ENCODE peak calls at places on chromosomes 16 and 17, in seven cellular contexts. One of them, this sample, is unnamed.
A peak's percentile ranks its signal among the peaks of the same experiment; 100 is the strongest.

GRCh38 chr16:65754799-65755691 is 611.4 kb upstream of the CDH5 start:
- DNase-seq in OCI-LY7: no peak
- DNase-seq in GM23338: no peak
- DNase-seq in breast epithelium: no peak
- DNase-seq in RWPE2: no peak
- DNase-seq in upper lobe of right lung: no peak
- DNase-seq in endodermal cell: no peak
- DNase-seq in this sample: no peak

GRCh38 chr17:74351552-74352210 is 10.0 kb downstream of the BTBD17 start:
- DNase-seq in upper lobe of right lung: no peak
- DNase-seq in RWPE2: no peak
- DNase-seq in GM23338: peak; percentile 85
- DNase-seq in OCI-LY7: no peak
- DNase-seq in endodermal cell: peak; percentile 92
- DNase-seq in breast epithelium: no peak
- DNase-seq in this sample: no peak

GRCh38 chr17:48545022-48545376 is at the start of gene HOXB2:
- DNase-seq in upper lobe of right lung: no peak
- DNase-seq in OCI-LY7: no peak
- DNase-seq in RWPE2: no peak
- DNase-seq in breast epithelium: no peak
- DNase-seq in GM23338: peak; percentile 49
- DNase-seq in endodermal cell: peak; percentile 83
- DNase-seq in this sample: no peak

GRCh38 chr16:51549836-51550235 is 398.8 kb upstream of the SALL1 start:
- DNase-seq in upper lobe of right lung: no peak
- DNase-seq in breast epithelium: no peak
- DNase-seq in RWPE2: no peak
- DNase-seq in OCI-LY7: no peak
- DNase-seq in GM23338: no peak
- DNase-seq in endodermal cell: no peak
- DNase-seq in this sample: no peak

GRCh38 chr16:3756113-3756512 is 38.8 kb upstream of the TRAP1 start:
- DNase-seq in RWPE2: no peak
- DNase-seq in OCI-LY7: no peak
- DNase-seq in GM23338: no peak
- DNase-seq in upper lobe of right lung: no peak
- DNase-seq in breast epithelium: no peak
- DNase-seq in endodermal cell: no peak
- DNase-seq in this sample: no peak

GRCh38 chr17:8126306-8127066 is 2.6 kb upstream of the HES7 start:
- DNase-seq in endodermal cell: peak; percentile 89
- DNase-seq in breast epithelium: no peak
- DNase-seq in OCI-LY7: peak; percentile 65
- DNase-seq in RWPE2: no peak
- DNase-seq in GM23338: peak; percentile 69
- DNase-seq in upper lobe of right lung: peak; percentile 74
- DNase-seq in this sample: peak; percentile 56

GRCh38 chr16:64544859-64545258 is 577.0 kb downstream of the CDH11 start:
- DNase-seq in GM23338: no peak
- DNase-seq in endodermal cell: no peak
- DNase-seq in breast epithelium: no peak
- DNase-seq in OCI-LY7: no peak
- DNase-seq in upper lobe of right lung: no peak
- DNase-seq in RWPE2: no peak
- DNase-seq in this sample: no peak

GRCh38 chr17:82090549-82091263 is 7.3 kb downstream of the FASN start:
- DNase-seq in endodermal cell: no peak
- DNase-seq in upper lobe of right lung: no peak
- DNase-seq in OCI-LY7: no peak
- DNase-seq in breast epithelium: no peak
- DNase-seq in GM23338: no peak
- DNase-seq in RWPE2: no peak
- DNase-seq in this sample: no peak

GRCh38 chr16:4613636-4614570 is 785 bp downstream of the UBALD1 start:
- DNase-seq in upper lobe of right lung: peak; percentile 80
- DNase-seq in endodermal cell: peak; percentile 70
- DNase-seq in breast epithelium: no peak
- DNase-seq in RWPE2: no peak
- DNase-seq in OCI-LY7: peak; percentile 28
- DNase-seq in GM23338: peak; percentile 62
- DNase-seq in this sample: peak; percentile 52

GRCh38 chr17:81346908-81347349 is 48.3 kb upstream of the BAHCC1 start:
- DNase-seq in OCI-LY7: no peak
- DNase-seq in endodermal cell: no peak
- DNase-seq in RWPE2: no peak
- DNase-seq in breast epithelium: no peak
- DNase-seq in GM23338: no peak
- DNase-seq in upper lobe of right lung: no peak
- DNase-seq in this sample: no peak

GRCh38 chr16:69253796-69254426 is 57.2 kb upstream of the VPS4A start:
- DNase-seq in upper lobe of right lung: no peak
- DNase-seq in RWPE2: no peak
- DNase-seq in OCI-LY7: no peak
- DNase-seq in GM23338: no peak
- DNase-seq in breast epithelium: no peak
- DNase-seq in endodermal cell: no peak
- DNase-seq in this sample: no peak

GRCh38 chr17:4591529-4591928 is 7.2 kb downstream of the SMTNL2 start:
- DNase-seq in OCI-LY7: no peak
- DNase-seq in endodermal cell: no peak
- DNase-seq in GM23338: no peak
- DNase-seq in RWPE2: no peak
- DNase-seq in breast epithelium: no peak
- DNase-seq in upper lobe of right lung: no peak
- DNase-seq in this sample: no peak

GRCh38 chr17:81345211-81346089 is 49.8 kb upstream of the BAHCC1 start:
- DNase-seq in GM23338: peak; percentile 78
- DNase-seq in OCI-LY7: peak; percentile 72
- DNase-seq in RWPE2: peak; percentile 96
- DNase-seq in upper lobe of right lung: peak; percentile 97
- DNase-seq in endodermal cell: peak; percentile 96
- DNase-seq in breast epithelium: peak; percentile 86
- DNase-seq in this sample: peak; percentile 92

GRCh38 chr17:20059728-20060188 is 50.6 kb downstream of the SPECC1 start:
- DNase-seq in upper lobe of right lung: no peak
- DNase-seq in endodermal cell: no peak
- DNase-seq in RWPE2: no peak
- DNase-seq in breast epithelium: no peak
- DNase-seq in OCI-LY7: no peak
- DNase-seq in GM23338: no peak
- DNase-seq in this sample: no peak

GRCh38 chr17:80692931-80693467 is 148.4 kb downstream of the RPTOR start:
- DNase-seq in RWPE2: no peak
- DNase-seq in upper lobe of right lung: no peak
- DNase-seq in GM23338: no peak
- DNase-seq in OCI-LY7: no peak
- DNase-seq in breast epithelium: no peak
- DNase-seq in endodermal cell: peak; percentile 79
- DNase-seq in this sample: no peak

GRCh38 chr17:52136173-52136572 is 22.3 kb downstream of the CA10 start:
- DNase-seq in endodermal cell: peak; percentile 62
- DNase-seq in upper lobe of right lung: no peak
- DNase-seq in GM23338: peak; percentile 30
- DNase-seq in OCI-LY7: no peak
- DNase-seq in RWPE2: no peak
- DNase-seq in breast epithelium: no peak
- DNase-seq in this sample: no peak

GRCh38 chr16:8493885-8494487 is 96.3 kb downstream of the TMEM114 start:
- DNase-seq in breast epithelium: no peak
- DNase-seq in upper lobe of right lung: no peak
- DNase-seq in GM23338: peak; percentile 1
- DNase-seq in OCI-LY7: no peak
- DNase-seq in RWPE2: no peak
- DNase-seq in endodermal cell: peak; percentile 66
- DNase-seq in this sample: no peak

GRCh38 chr16:78984324-78984723 is 616.2 kb downstream of the MAF start:
- DNase-seq in OCI-LY7: no peak
- DNase-seq in RWPE2: no peak
- DNase-seq in endodermal cell: no peak
- DNase-seq in upper lobe of right lung: no peak
- DNase-seq in breast epithelium: no peak
- DNase-seq in GM23338: no peak
- DNase-seq in this sample: no peak

GRCh38 chr16:63323055-63323454 is 1286.8 kb upstream of the CDH8 start:
- DNase-seq in upper lobe of right lung: no peak
- DNase-seq in OCI-LY7: no peak
- DNase-seq in RWPE2: no peak
- DNase-seq in GM23338: no peak
- DNase-seq in endodermal cell: no peak
- DNase-seq in breast epithelium: no peak
- DNase-seq in this sample: no peak

GRCh38 chr17:59193463-59193862 is 16.4 kb upstream of the SMG8 start:
- DNase-seq in RWPE2: no peak
- DNase-seq in endodermal cell: no peak
- DNase-seq in breast epithelium: no peak
- DNase-seq in OCI-LY7: no peak
- DNase-seq in GM23338: no peak
- DNase-seq in upper lobe of right lung: no peak
- DNase-seq in this sample: no peak

GRCh38 chr17:59202320-59202719 is 7.5 kb upstream of the SMG8 start:
- DNase-seq in GM23338: no peak
- DNase-seq in upper lobe of right lung: no peak
- DNase-seq in endodermal cell: no peak
- DNase-seq in RWPE2: no peak
- DNase-seq in OCI-LY7: no peak
- DNase-seq in breast epithelium: no peak
- DNase-seq in this sample: no peak

DNA sequence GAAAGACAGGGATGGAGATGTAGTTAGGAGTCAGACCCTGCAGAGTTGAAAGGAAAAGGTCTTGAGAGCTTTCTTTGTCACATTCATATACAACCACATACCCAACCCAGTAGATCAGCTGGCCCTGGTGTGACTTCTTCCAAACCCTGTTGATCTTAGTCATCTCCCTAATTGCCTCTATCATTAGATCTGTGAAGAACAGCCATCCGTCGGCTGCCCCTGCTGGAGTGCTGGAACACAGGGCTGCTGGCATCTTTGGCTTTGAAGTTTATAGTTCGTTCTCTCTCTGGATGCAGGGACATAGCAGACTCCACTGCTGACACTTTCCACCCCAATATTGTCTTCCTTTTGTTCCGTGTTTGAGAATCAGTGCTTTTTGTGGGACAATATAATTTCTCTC is 10.4 kb upstream of the SMG8 start:
- DNase-seq in RWPE2: no peak
- DNase-seq in upper lobe of right lung: no peak
- DNase-seq in endodermal cell: no peak
- DNase-seq in OCI-LY7: no peak
- DNase-seq in GM23338: no peak
- DNase-seq in breast epithelium: no peak
- DNase-seq in this sample: no peak
- TF ChIP-seq CTCF in RWPE2: no peak
- TF ChIP-seq CTCF in upper lobe of right lung: no peak
- TF ChIP-seq CTCF in endodermal cell: no peak
- TF ChIP-seq CTCF in OCI-LY7: no peak
- TF ChIP-seq CTCF in GM23338: no peak
- TF ChIP-seq CTCF in breast epithelium: no peak
- TF ChIP-seq CTCF in this sample: no peak

GRCh38 chr16:85311741-85312140 is 199.5 kb upstream of the CIBAR2 start:
- DNase-seq in OCI-LY7: no peak
- DNase-seq in endodermal cell: no peak
- DNase-seq in breast epithelium: no peak
- DNase-seq in upper lobe of right lung: no peak
- DNase-seq in GM23338: no peak
- DNase-seq in RWPE2: no peak
- DNase-seq in this sample: no peak

GRCh38 chr16:85312174-85312573 is 199.9 kb upstream of the CIBAR2 start:
- DNase-seq in endodermal cell: no peak
- DNase-seq in RWPE2: no peak
- DNase-seq in OCI-LY7: no peak
- DNase-seq in GM23338: no peak
- DNase-seq in upper lobe of right lung: no peak
- DNase-seq in breast epithelium: no peak
- DNase-seq in this sample: no peak

GRCh38 chr16:85314633-85315032 is 202.4 kb upstream of the CIBAR2 start:
- DNase-seq in upper lobe of right lung: no peak
- DNase-seq in GM23338: no peak
- DNase-seq in breast epithelium: no peak
- DNase-seq in endodermal cell: no peak
- DNase-seq in RWPE2: no peak
- DNase-seq in OCI-LY7: peak; percentile 27
- DNase-seq in this sample: no peak

GRCh38 chr16:85312642-85313540 is 200.6 kb upstream of the CIBAR2 start:
- DNase-seq in breast epithelium: no peak
- DNase-seq in OCI-LY7: peak; percentile 16
- DNase-seq in GM23338: no peak
- DNase-seq in upper lobe of right lung: no peak
- DNase-seq in endodermal cell: peak; percentile 76
- DNase-seq in RWPE2: no peak
- DNase-seq in this sample: no peak

DNA sequence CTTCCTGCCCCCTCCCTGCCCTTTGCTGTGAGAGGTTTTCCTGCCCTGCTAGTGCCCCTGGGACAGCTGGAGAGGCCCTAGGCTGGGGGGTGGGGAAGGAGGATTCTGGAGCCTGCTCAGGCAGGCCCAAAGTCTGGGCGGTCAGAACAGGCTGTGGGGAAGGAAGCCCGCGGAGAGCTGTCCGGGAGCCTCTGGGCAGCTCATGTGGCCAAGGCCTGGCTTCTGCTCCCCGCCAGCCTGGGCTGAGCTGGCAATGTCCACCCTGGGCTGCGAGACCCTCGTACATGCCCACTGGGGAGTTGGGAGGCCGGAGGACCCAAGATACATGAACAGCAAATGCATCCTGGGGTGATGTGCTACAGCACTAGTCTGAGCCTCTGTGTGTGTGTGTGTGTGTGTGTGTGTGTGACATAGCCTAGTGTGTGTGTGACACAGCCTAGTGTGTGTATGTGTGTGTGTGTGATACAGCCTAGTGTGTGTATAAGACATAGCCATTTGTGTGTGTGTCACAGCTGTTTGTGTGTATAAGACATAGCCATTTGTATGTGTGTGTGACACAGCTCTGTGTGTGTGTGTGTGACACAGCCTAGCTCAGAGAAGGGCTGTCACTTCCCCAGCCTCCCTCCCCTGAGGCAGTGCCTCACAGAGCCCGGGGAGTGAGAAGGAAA is 201.4 kb upstream of the CIBAR2 start:
- DNase-seq in RWPE2: no peak
- DNase-seq in GM23338: no peak
- DNase-seq in OCI-LY7: peak; percentile 37
- DNase-seq in breast epithelium: no peak
- DNase-seq in endodermal cell: no peak
- DNase-seq in upper lobe of right lung: no peak
- DNase-seq in this sample: no peak
- H3K4me1 ChIP-seq in RWPE2: peaks cover 10% of the 10 kb centered on the region
- H3K4me1 ChIP-seq in GM23338: peaks cover 32% of the 10 kb centered on the region
- H3K4me1 ChIP-seq in OCI-LY7: peaks cover 67% of the 10 kb centered on the region
- H3K4me1 ChIP-seq in breast epithelium: no peaks in the 10 kb centered on the region
- H3K4me1 ChIP-seq in endodermal cell: peaks cover 23% of the 10 kb centered on the region
- H3K4me1 ChIP-seq in upper lobe of right lung: peaks cover 10% of the 10 kb centered on the region
- H3K4me1 ChIP-seq in this sample: peaks cover 31% of the 10 kb centered on the region

GRCh38 chr17:6098466-6099180 is 28.4 kb downstream of the WSCD1 start:
- DNase-seq in endodermal cell: peak; percentile 72
- DNase-seq in OCI-LY7: no peak
- DNase-seq in upper lobe of right lung: peak; percentile 33
- DNase-seq in RWPE2: peak; percentile 34
- DNase-seq in breast epithelium: no peak
- DNase-seq in GM23338: peak; percentile 36
- DNase-seq in this sample: peak; percentile 20
- TF ChIP-seq CTCF in endodermal cell: no peak
- TF ChIP-seq CTCF in OCI-LY7: no peak
- TF ChIP-seq CTCF in upper lobe of right lung: no peak
- TF ChIP-seq CTCF in RWPE2: no peak
- TF ChIP-seq CTCF in breast epithelium: no peak
- TF ChIP-seq CTCF in GM23338: no peak
- TF ChIP-seq CTCF in this sample: no peak

GRCh38 chr16:70679653-70680494 is 6.0 kb downstream of the MTSS2 start:
- DNase-seq in endodermal cell: peak; percentile 87
- DNase-seq in breast epithelium: no peak
- DNase-seq in GM23338: peak; percentile 82
- DNase-seq in upper lobe of right lung: no peak
- DNase-seq in RWPE2: no peak
- DNase-seq in OCI-LY7: no peak
- DNase-seq in this sample: no peak
- H3K4me1 ChIP-seq in endodermal cell: peaks cover 4% of the 10 kb centered on the region
- H3K4me1 ChIP-seq in breast epithelium: peaks cover 13% of the 10 kb centered on the region
- H3K4me1 ChIP-seq in GM23338: peaks cover 7% of the 10 kb centered on the region
- H3K4me1 ChIP-seq in upper lobe of right lung: peaks cover 32% of the 10 kb centered on the region
- H3K4me1 ChIP-seq in RWPE2: peaks cover 29% of the 10 kb centered on the region
- H3K4me1 ChIP-seq in OCI-LY7: no peaks in the 10 kb centered on the region
- H3K4me1 ChIP-seq in this sample: peaks cover 47% of the 10 kb centered on the region

This sample was measured in body of pancreas.